ENCODE peak calls at places on chromosomes 6 and 20, in six cellular contexts. D, C, L, R, M and A are unnamed samples.

GRCh38 chr20:11376998-11377397 is 540.7 kb upstream of the BTBD3 start:
- DNase-seq in C (no peak), R (no peak), L (no peak), M (no peak), D (no peak), A (no peak)

GRCh38 chr20:34979366-34980153 is 23.9 kb downstream of the MYH7B start:
- DNase-seq in C (no peak), M (no peak), L (no peak), D (no peak), R (no peak), A (no peak)

GRCh38 chr20:57953638-57954037 is 243.8 kb upstream of the PMEPA1 start:
- DNase-seq in D (no peak), M (no peak), L (no peak), C (no peak), R (no peak), A (no peak)

GRCh38 chr20:35307666-35308653 is 15.7 kb upstream of the FAM83C start:
- DNase-seq in D (no peak), C (no peak), M (no peak), L (no peak), R (no peak), A (no peak)

GRCh38 chr6:165117121-165117520 is 192.3 kb downstream of the C6orf118 start:
- DNase-seq in L (no peak), D (no peak), C (no peak), R (no peak), M (no peak), A (no peak)

GRCh38 chr20:24699321-24700165 is 230.1 kb downstream of the SYNDIG1 start:
- DNase-seq in M (no peak), R (no peak), L (no peak), D (peak), C (no peak), A (no peak)

GRCh38 chr6:152078804-152079203 is 271.3 kb downstream of the ESR1 start:
- DNase-seq in L (no peak), M (no peak), D (no peak), C (no peak), R (no peak), A (no peak)

GRCh38 chr6:149031545-149032317 is 284.9 kb downstream of the UST start:
- DNase-seq in M (peak), L (no peak), D (peak), C (peak), R (no peak), A (peak)

GRCh38 chr20:61048292-61048691 is 203.8 kb upstream of the CDH4 start:
- DNase-seq in M (no peak), C (no peak), R (no peak), L (no peak), D (no peak), A (no peak)

GRCh38 chr6:132961610-132962009 is 147.2 kb downstream of the RPS12 start:
- DNase-seq in R (no peak), M (no peak), C (no peak), L (no peak), D (no peak), A (no peak)

GRCh38 chr6:3343089-3343901 is 84.5 kb downstream of the PSMG4 start:
- DNase-seq in M (no peak), R (no peak), L (no peak), C (no peak), D (no peak), A (no peak)

GRCh38 chr6:99514089-99514488 is 1.1 kb downstream of the USP45 start:
- DNase-seq in M (no peak), L (no peak), D (no peak), C (no peak), R (no peak), A (no peak)

GRCh38 chr6:92263864-92264263 is 1155.5 kb downstream of the EPHA7 start:
- DNase-seq in D (no peak), C (no peak), L (no peak), R (no peak), M (no peak), A (no peak)